ENCODE peak calls at places on chromosomes 12 and 14, in ten cellular contexts. H is NCI-H1092 treated with DMSO at 0.1 percent for 48 hours, P is colonic mucosa, W is NCI-H2029, M is NCI-H1105, B is uterus, F is left cardiac atrium, N is NCI-H2081, S is CD14-positive monocyte, L is C1 segment of cervical spinal cord. E is an unnamed sample.

GRCh38 chr14:91252901-91253794 is 8.6 kb upstream of the GPR68 start:
- DNase-seq in L (no peak), H (no peak), B (no peak), P (peak; percentile 56), S (no peak), F (peak; percentile 50), M (no peak), W (no peak), N (peak; percentile 29), E (no peak)

GRCh38 chr12:131493068-131493826 is 217.6 kb upstream of the SFSWAP start:
- DNase-seq in P (no peak), L (no peak), B (no peak), N (no peak), F (no peak), W (no peak), S (no peak), M (no peak), H (no peak), E (no peak)

GRCh38 chr14:75401356-75401755 is 26.5 kb upstream of the JDP2 start:
- DNase-seq in H (no peak), M (no peak), P (peak; percentile 52), F (peak; percentile 77), L (no peak), N (no peak), S (no peak), B (peak; percentile 68), W (no peak), E (no peak)

GRCh38 chr12:57452181-57452936 is 2.7 kb upstream of the INHBE start:
- DNase-seq in H (no peak), L (no peak), S (no peak), B (no peak), W (no peak), P (no peak), M (no peak), N (no peak), F (peak; percentile 48), E (no peak)

GRCh38 chr12:15863258-15863835 is 18.8 kb upstream of the STRAP start:
- DNase-seq in P (no peak), H (peak; percentile 8), S (no peak), B (no peak), L (no peak), F (no peak), W (no peak), N (no peak), M (no peak), E (no peak)

GRCh38 chr14:51488569-51489220 is 163.0 kb upstream of the FRMD6 start:
- DNase-seq in B (no peak), F (no peak), P (no peak), M (peak; percentile 42), H (no peak), L (no peak), N (no peak), W (no peak), S (no peak), E (no peak)

GRCh38 chr14:54040851-54041250 is 84.2 kb upstream of the BMP4 start:
- DNase-seq in L (no peak), P (no peak), B (no peak), F (no peak), H (no peak), S (no peak), W (no peak), M (no peak), N (no peak), E (peak; percentile 4)

GRCh38 chr14:89349196-89350008 is 67.6 kb downstream of the FOXN3 start:
- DNase-seq in B (peak; percentile 65), W (peak; percentile 91), F (no peak), N (peak; percentile 98), H (peak; percentile 94), P (peak; percentile 44), M (peak; percentile 98), L (no peak), S (no peak), E (peak; percentile 34)

GRCh38 chr12:91778091-91778819 is 367.4 kb downstream of the BTG1 start:
- DNase-seq in F (no peak), M (no peak), N (no peak), P (peak; percentile 20), B (peak; percentile 27), S (no peak), W (no peak), L (no peak), H (no peak), E (peak; percentile 36)

GRCh38 chr12:6839482-6840201 is 1.1 kb upstream of the GNB3 start:
- DNase-seq in S (no peak), H (no peak), M (peak; percentile 17), W (no peak), N (peak; percentile 46), B (no peak), L (no peak), F (no peak), P (no peak), E (no peak)

GRCh38 chr14:65972346-65972745 is 513.8 kb upstream of the CCDC196 start:
- DNase-seq in L (no peak), N (no peak), H (no peak), M (no peak), W (no peak), B (no peak), P (no peak), F (no peak), S (no peak), E (no peak)

GRCh38 chr14:106039400-106039799 is 513.0 kb downstream of the TMEM121 start:
- DNase-seq in S (no peak), M (no peak), N (no peak), F (peak; percentile 19), W (no peak), H (no peak), B (no peak), P (peak; percentile 22), L (no peak), E (peak; percentile 7)

GRCh38 chr12:66934289-66934688 is 255.4 kb upstream of the GRIP1 start:
- DNase-seq in S (no peak), W (no peak), L (no peak), F (no peak), N (no peak), P (no peak), B (no peak), H (no peak), M (no peak), E (no peak)

GRCh38 chr14:99688629-99689028 is 4.5 kb downstream of the CYP46A1 start:
- DNase-seq in B (no peak), M (no peak), L (no peak), N (no peak), W (no peak), P (peak; percentile 10), S (no peak), H (no peak), F (no peak), E (no peak)

GRCh38 chr14:103058209-103059055 is 1.1 kb upstream of the CDC42BPB start:
- DNase-seq in H (no peak), M (no peak), B (peak; percentile 46), P (no peak), W (no peak), S (no peak), L (no peak), N (no peak), F (no peak), E (no peak)

GRCh38 chr14:104972301-104973211 is 5.6 kb downstream of the AHNAK2 start:
- DNase-seq in F (peak; percentile 50), P (peak; percentile 78), H (no peak), M (no peak), W (peak; percentile 31), N (no peak), S (peak; percentile 40), L (no peak), B (peak; percentile 80), E (peak; percentile 84)

GRCh38 chr14:79201545-79202247 is 1009.6 kb downstream of the DIO2 start:
- DNase-seq in L (no peak), S (no peak), F (no peak), W (no peak), N (no peak), H (no peak), P (no peak), B (no peak), M (no peak), E (no peak)

GRCh38 chr12:24750263-24750662 is 198.6 kb downstream of the BCAT1 start:
- DNase-seq in M (no peak), W (no peak), F (no peak), B (no peak), N (no peak), P (no peak), L (no peak), H (no peak), S (no peak), E (no peak)

GRCh38 chr12:130709151-130710000 is 6.7 kb downstream of the RIMBP2 start:
- DNase-seq in W (no peak), P (no peak), F (no peak), N (no peak), B (no peak), S (no peak), H (no peak), M (no peak), L (no peak), E (no peak)

GRCh38 chr12:98745578-98746391 is 100.7 kb downstream of the APAF1 start:
- DNase-seq in P (no peak), S (no peak), M (no peak), F (peak; percentile 30), W (no peak), N (no peak), H (no peak), B (peak; percentile 18), L (no peak), E (no peak)

GRCh38 chr14:54108481-54109471 is 152.2 kb upstream of the BMP4 start:
- DNase-seq in H (no peak), S (no peak), B (no peak), W (no peak), M (no peak), L (no peak), N (no peak), P (no peak), F (no peak), E (peak; percentile 80)